ENCODE peak calls at places on chromosomes 7 and 10, in six cellular contexts. E is right lobe of liver, R is spleen, D is hepatocyte, A is psoas muscle, X is cardiac muscle cell. B is an unnamed sample.

GRCh38 chr7:39153647-39154046 is 175.9 kb downstream of the POU6F2 start:
- DNase-seq in E (no peak), D (no peak), X (no peak), A (no peak), R (no peak), B (no peak)

GRCh38 chr7:2928256-2928612 is 84.1 kb upstream of the GNA12 start:
- DNase-seq in A (no peak), E (no peak), D (no peak), X (no peak), R (no peak), B (no peak)

GRCh38 chr7:27161214-27161720 is 4.1 kb downstream of the HOXA9 start:
- DNase-seq in D (peak; percentile 15), A (peak; percentile 27), E (no peak), R (peak; percentile 86), X (no peak), B (peak; percentile 68)

GRCh38 chr10:98636921-98637329 is 190.2 kb upstream of the HPS1 start:
- DNase-seq in D (no peak), R (no peak), A (no peak), E (no peak), X (no peak), B (no peak)

GRCh38 chr10:86954681-86955500 is 2.5 kb downstream of the MMRN2 start:
- DNase-seq in D (peak; percentile 13), A (no peak), E (no peak), R (peak; percentile 66), X (no peak), B (no peak)

GRCh38 chr10:71753091-71753959 is 20.0 kb downstream of the VSIR start:
- DNase-seq in D (peak; percentile 50), X (no peak), A (no peak), E (peak; percentile 69), R (peak; percentile 90), B (peak; percentile 77)

GRCh38 chr10:108039821-108040584 is 875.5 kb upstream of the SORCS1 start:
- DNase-seq in E (no peak), X (no peak), D (no peak), R (no peak), A (no peak), B (no peak)

GRCh38 chr10:86440874-86441838 is 74.6 kb upstream of the GRID1 start:
- DNase-seq in R (no peak), A (no peak), X (peak; percentile 42), E (no peak), D (peak; percentile 52), B (no peak)

GRCh38 chr7:129169171-129169643 is 19.2 kb upstream of the SMO start:
- DNase-seq in D (peak; percentile 70), A (peak; percentile 45), R (peak; percentile 86), E (no peak), X (peak; percentile 60), B (peak; percentile 64)

GRCh38 chr10:4809156-4809555 is 16.9 kb upstream of the AKR1E2 start:
- DNase-seq in R (no peak), E (no peak), A (no peak), D (peak; percentile 10), X (no peak), B (no peak)

GRCh38 chr10:122126763-122127659 is 138.0 kb downstream of the TACC2 start:
- DNase-seq in R (no peak), A (no peak), X (peak; percentile 91), E (no peak), D (peak; percentile 79), B (no peak)

GRCh38 chr10:5814110-5815107 is 1.2 kb upstream of the GDI2 start:
- DNase-seq in A (no peak), D (peak; percentile 32), R (peak; percentile 42), E (no peak), X (peak; percentile 31), B (no peak)

DNA sequence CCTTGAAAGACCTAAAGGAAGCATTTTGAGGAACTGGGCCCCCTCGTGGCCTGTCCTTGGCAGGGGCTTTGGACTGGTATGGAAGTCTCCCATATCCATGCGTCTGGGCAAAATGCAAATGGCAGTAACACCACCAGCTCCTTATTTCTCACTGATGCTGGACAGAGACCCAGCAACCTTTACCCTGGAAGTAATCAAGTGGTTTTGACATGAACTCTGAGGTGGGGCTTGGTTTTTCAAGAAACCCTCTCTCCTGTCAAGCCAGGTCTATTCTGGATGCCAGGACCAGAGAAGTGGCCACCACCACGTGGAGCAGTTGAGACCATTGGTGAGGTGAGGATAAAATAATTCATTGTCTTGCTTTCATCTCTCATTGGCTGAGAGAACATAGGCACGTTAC is 84.4 kb downstream of the OTUD1 start:
- DNase-seq in R (no peak), X (no peak), E (no peak), D (no peak), A (no peak), B (no peak)
- TF ChIP-seq CTCF in R (peak; percentile 16), X (no peak), E (no peak), D (no peak), A (no peak), B (no peak)

DNA sequence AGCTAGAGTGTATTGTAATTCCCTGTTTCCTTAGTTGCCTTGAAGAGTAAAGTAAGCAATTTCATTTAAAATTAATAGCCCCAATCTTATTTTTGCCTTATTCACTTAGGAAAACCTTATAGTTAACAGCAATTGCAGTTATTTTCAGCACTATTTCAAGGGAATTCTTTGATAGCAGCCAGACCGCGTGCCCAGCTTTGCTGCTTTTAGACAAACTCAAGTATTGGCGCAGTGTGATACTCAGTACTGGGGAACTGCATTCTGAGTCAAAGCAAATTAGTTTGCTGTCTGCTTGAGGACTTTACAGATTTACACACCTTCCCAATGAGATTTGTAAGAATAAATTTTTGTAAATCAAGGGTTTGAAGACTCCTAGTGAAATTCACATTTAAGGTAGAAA is 21.2 kb downstream of the PRKG1 start:
- DNase-seq in A (no peak), R (no peak), E (no peak), X (peak; percentile 24), D (no peak), B (no peak)
- H3K4me1 ChIP-seq in A (peaks cover 30% of the 10 kb centered on the region), R (no peaks in the 10 kb centered on the region), E (no peaks in the 10 kb centered on the region), X (no peaks in the 10 kb centered on the region), D (no peaks in the 10 kb centered on the region), B (no peaks in the 10 kb centered on the region)

GRCh38 chr10:61958793-61959192 is 57.3 kb downstream of the ARID5B start:
- DNase-seq in X (no peak), D (no peak), E (no peak), R (no peak), A (no peak), B (no peak)
- H3K27ac ChIP-seq in X (no peak overlapping the region), D (no peak overlapping the region), E (no peak overlapping the region), R (no peak overlapping the region), A (no peak overlapping the region), B (no peak overlapping the region)

GRCh38 chr10:14617850-14618249 is 156.8 kb downstream of the FAM107B start:
- DNase-seq in D (no peak), X (peak; percentile 80), A (no peak), R (no peak), E (no peak), B (no peak)
- TF ChIP-seq CTCF in D (no peak), X (peak; percentile 40), A (no peak), R (no peak), E (no peak), B (peak; percentile 27)

GRCh38 chr7:54827719-54828118 is 68.7 kb upstream of the SEC61G start:
- DNase-seq in R (no peak), E (no peak), A (no peak), X (no peak), D (no peak), B (no peak)
- H3K4me1 ChIP-seq in R (peaks cover 6% of the 10 kb centered on the region), E (no peaks in the 10 kb centered on the region), A (no peaks in the 10 kb centered on the region), X (no peaks in the 10 kb centered on the region), D (no peaks in the 10 kb centered on the region), B (no peaks in the 10 kb centered on the region)

GRCh38 chr10:22849077-22849810 is 78.6 kb upstream of the ARMC3 start:
- DNase-seq in X (peak; percentile 89), E (peak; percentile 53), A (peak; percentile 65), R (peak; percentile 81), D (peak; percentile 36), B (peak; percentile 73)

GRCh38 chr10:22850541-22850940 is 77.3 kb upstream of the ARMC3 start:
- DNase-seq in A (no peak), D (no peak), R (no peak), E (no peak), X (peak; percentile 14), B (no peak)

GRCh38 chr10:22853906-22854447 is 73.9 kb upstream of the ARMC3 start:
- DNase-seq in D (no peak), X (peak; percentile 14), A (no peak), R (no peak), E (no peak), B (no peak)

GRCh38 chr10:22852712-22853353 is 75.0 kb upstream of the ARMC3 start:
- DNase-seq in E (no peak), R (no peak), A (no peak), X (no peak), D (no peak), B (no peak)

GRCh38 chr10:22851865-22852239 is 76.0 kb upstream of the ARMC3 start:
- DNase-seq in E (no peak), A (no peak), D (peak; percentile 15), R (no peak), X (no peak), B (no peak)
- H3K27ac ChIP-seq in E (no peak overlapping the region), A (no peak overlapping the region), D (no peak overlapping the region), R (no peak overlapping the region), X (no peak overlapping the region), B (no peak overlapping the region)

GRCh38 chr7:69019437-69019836 is 578.8 kb upstream of the AUTS2 start:
- DNase-seq in R (no peak), A (no peak), D (no peak), E (no peak), X (no peak), B (no peak)
- TF ChIP-seq CTCF in R (no peak), A (no peak), D (no peak), E (no peak), X (no peak), B (no peak)

GRCh38 chr7:100372256-100372655 is 1.0 kb upstream of the PILRA start:
- DNase-seq in R (peak; percentile 82), E (no peak), X (peak; percentile 81), A (no peak), D (peak; percentile 34), B (peak; percentile 76)
- H3K4me1 ChIP-seq in R (peaks cover 55% of the 10 kb centered on the region), E (no peaks in the 10 kb centered on the region), X (no peaks in the 10 kb centered on the region), A (no peaks in the 10 kb centered on the region), D (no peaks in the 10 kb centered on the region), B (peaks cover 4% of the 10 kb centered on the region)

DNA sequence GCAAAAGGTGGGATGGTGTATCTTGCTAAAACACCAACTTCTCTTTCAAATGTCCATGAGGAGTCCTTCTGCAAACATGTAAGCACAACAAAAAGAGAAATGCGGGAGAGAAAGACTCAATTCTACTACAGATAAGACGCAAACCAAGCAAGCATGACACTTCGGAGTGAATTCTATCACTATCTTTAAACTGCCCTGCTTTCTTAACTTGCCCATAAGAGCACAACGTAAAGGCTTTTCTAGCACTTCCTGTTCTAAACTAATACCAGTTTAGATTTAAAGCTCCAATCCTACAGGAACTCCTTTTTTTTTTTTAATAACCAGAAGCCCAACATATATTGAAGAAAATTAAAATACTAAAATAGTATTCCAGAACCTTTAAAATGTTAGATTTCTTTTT is 8.4 kb downstream of the RHEB start:
- DNase-seq in D (no peak), X (no peak), A (no peak), E (no peak), R (no peak), B (no peak)
- H3K27ac ChIP-seq in D (no peak overlapping the region), X (peak overlapping the region; percentile 15), A (peak overlapping the region; percentile 52), E (no peak overlapping the region), R (no peak overlapping the region), B (no peak overlapping the region)